ENCODE peak calls at places on chromosomes 13 and 19, in eight cellular contexts. S, I, O, T, N, V, U and Y are unnamed samples. For H3K4me1, the result is how much of the 10 kb centered on the place peaks cover.

GRCh38 chr19:48044561-48044960 is 682 bp upstream of the CABP5 start:
- DNase-seq in S (no peak), O (no peak), N (no peak), T (no peak), I (no peak), V (no peak), U (no peak), Y (no peak)

GRCh38 chr13:28671393-28671792 is 12.5 kb downstream of the POMP start:
- DNase-seq in V (no peak), I (no peak), T (no peak), N (no peak), U (no peak), O (no peak), S (no peak), Y (no peak)

GRCh38 chr13:90302113-90302512 is 1045.4 kb upstream of the MIR17HG start:
- DNase-seq in N (no peak), U (peak), S (no peak), O (no peak), T (no peak), V (no peak), I (no peak), Y (no peak)

GRCh38 chr13:77002590-77003190 is 10.8 kb downstream of the CLN5 start:
- DNase-seq in S (peak), N (peak), T (no peak), V (peak), U (no peak), I (no peak), O (peak), Y (peak)

GRCh38 chr19:7191946-7192691 is 102.1 kb downstream of the INSR start:
- DNase-seq in T (no peak), I (no peak), V (no peak), U (no peak), O (no peak), N (no peak), S (no peak), Y (no peak)

GRCh38 chr19:46390866-46391265 is 22.5 kb downstream of the CCDC8 start:
- DNase-seq in I (no peak), V (no peak), O (no peak), N (no peak), U (no peak), S (no peak), T (no peak), Y (no peak)

GRCh38 chr19:19563348-19563848 is 25.3 kb downstream of the CILP2 start:
- DNase-seq in I (no peak), O (no peak), T (no peak), U (no peak), N (no peak), S (no peak), V (no peak), Y (no peak)

GRCh38 chr13:44004881-44005280 is 125.2 kb downstream of the LACC1 start:
- DNase-seq in T (no peak), U (no peak), V (no peak), S (no peak), I (no peak), O (no peak), N (no peak), Y (no peak)

GRCh38 chr13:106182404-106182803 is 353.1 kb downstream of the EFNB2 start:
- DNase-seq in N (no peak), T (no peak), O (no peak), U (no peak), I (no peak), S (peak), V (no peak), Y (peak)

GRCh38 chr13:37868691-37869505 is 674 bp downstream of the TRPC4 start:
- DNase-seq in I (no peak), T (no peak), N (no peak), O (no peak), V (peak), S (no peak), U (no peak), Y (no peak)

GRCh38 chr13:107512551-107512950 is 702.8 kb downstream of the LIG4 start:
- DNase-seq in O (no peak), I (no peak), V (peak), S (no peak), N (no peak), U (no peak), T (no peak), Y (no peak)

GRCh38 chr19:6108721-6109633 is 1.3 kb downstream of the RFX2 start:
- DNase-seq in I (no peak), N (no peak), S (peak), O (peak), V (peak), T (no peak), U (peak), Y (no peak)

GRCh38 chr19:29683009-29683408 is 17.7 kb downstream of the PLEKHF1 start:
- DNase-seq in U (no peak), S (no peak), I (no peak), T (no peak), N (peak), V (no peak), O (no peak), Y (no peak)

DNA sequence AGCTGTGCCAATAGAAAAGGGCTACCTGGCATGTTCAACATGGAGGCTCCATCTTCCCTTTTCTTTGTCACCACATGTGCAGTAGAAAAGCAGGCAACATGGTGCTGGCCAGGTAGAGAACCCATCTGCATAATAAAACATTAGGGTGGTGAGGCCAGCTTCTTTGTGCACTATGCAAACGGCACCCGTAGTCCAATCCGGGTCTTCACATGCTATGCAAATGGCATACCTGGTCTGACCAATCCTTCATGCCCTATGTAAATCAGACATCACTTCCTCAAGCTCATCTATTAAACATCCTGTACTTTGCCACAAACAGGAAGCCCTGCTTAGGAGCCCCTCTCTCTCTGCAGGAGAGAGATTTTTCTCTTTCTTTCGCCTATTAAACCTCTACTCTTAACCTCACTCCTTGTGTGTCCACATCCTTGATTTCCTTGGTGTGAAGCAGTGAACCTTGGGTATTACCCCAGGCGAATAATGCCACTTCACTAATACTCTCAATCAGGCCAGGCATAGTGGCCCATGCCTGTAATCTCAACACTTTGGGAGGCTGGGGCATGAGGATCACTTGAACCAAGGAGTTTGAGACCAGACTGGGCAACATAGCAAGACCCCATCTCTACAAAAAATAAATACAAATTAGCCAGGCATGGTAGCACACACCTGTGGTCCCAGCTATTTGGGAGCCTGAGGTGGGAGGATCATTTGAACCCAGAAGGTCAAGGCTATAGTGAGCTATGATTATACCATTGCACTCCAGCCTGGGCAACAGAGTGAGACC is 111.3 kb upstream of the MRI1 start:
- DNase-seq in S (no peak), V (peak), I (no peak), N (no peak), O (no peak), U (no peak), T (no peak), Y (no peak)
- TF ChIP-seq REST in S (no peak), V (no peak), I (no peak), N (no peak), O (no peak), U (no peak), T (no peak), Y (no peak)

GRCh38 chr13:33380487-33381079 is 95.0 kb upstream of the STARD13 start:
- DNase-seq in S (no peak), N (peak), U (no peak), I (no peak), V (peak), O (no peak), T (no peak), Y (no peak)

GRCh38 chr13:33388254-33388998 is 102.9 kb upstream of the STARD13 start:
- DNase-seq in O (no peak), V (no peak), I (no peak), T (no peak), N (no peak), U (no peak), S (peak), Y (peak)

GRCh38 chr13:33381906-33382305 is 96.4 kb upstream of the STARD13 start:
- DNase-seq in I (no peak), T (no peak), N (no peak), U (no peak), S (no peak), V (no peak), O (no peak), Y (no peak)

GRCh38 chr13:33379597-33379996 is 94.0 kb upstream of the STARD13 start:
- DNase-seq in O (no peak), N (peak), V (peak), S (no peak), I (no peak), T (no peak), U (no peak), Y (no peak)

DNA sequence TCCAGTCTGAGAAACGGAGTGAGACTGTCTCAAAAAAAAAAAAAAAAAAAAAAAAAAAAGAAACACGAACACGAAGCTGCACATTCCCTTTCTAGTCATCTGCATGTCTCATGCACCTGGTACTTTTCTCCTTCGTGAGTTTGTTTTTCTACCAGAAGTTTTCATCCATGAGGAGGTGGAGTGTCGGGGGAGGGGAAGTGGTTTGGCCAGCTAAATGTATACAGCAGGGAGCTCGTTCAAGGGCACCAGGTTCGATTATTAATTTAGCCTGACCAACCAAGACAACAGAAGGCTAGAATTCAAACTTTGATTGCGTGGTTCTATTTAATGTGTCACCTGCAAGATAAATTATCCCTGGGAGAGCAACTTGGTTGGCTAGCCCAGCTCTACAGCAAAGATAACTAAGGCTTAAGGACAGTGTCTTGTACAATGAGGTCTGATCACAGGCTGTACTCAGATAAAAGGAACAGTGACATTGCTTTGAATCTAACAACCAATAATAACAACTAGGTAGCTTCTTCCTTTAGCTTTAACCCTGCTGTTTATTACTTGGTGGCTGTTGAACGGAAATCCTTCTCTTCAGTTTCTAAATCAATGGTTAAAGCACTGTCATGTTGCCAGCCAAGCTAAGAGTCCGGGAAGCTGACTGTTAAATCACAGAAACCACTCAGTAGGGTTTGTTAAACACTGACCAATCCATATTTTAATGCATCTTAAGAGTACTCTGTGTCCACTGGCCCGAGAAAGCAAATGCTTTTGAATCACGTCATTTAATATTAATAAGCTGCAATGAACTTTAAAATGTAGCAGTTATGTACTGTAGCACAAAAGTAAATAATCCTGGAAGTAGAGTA is 98.4 kb upstream of the STARD13 start:
- DNase-seq in O (no peak), S (no peak), I (no peak), N (no peak), V (no peak), T (no peak), U (no peak), Y (no peak)
- H3K4me1 ChIP-seq in O (under half), S (under half), I (under half), N (under half), V (under half), T (under half), U (under half), Y (under half)

GRCh38 chr19:13102666-13103584 is at the start of gene LYL1:
- DNase-seq in O (peak), I (no peak), S (peak), V (peak), T (no peak), N (peak), U (peak), Y (no peak)

GRCh38 chr19:13102416-13102665 is 317 bp downstream of the LYL1 start:
- DNase-seq in I (no peak), S (no peak), N (no peak), T (no peak), U (no peak), V (no peak), O (no peak), Y (no peak)

GRCh38 chr19:13103961-13104847 is 1.5 kb upstream of the LYL1 start:
- DNase-seq in V (peak), I (no peak), U (peak), T (no peak), N (no peak), S (no peak), O (peak), Y (no peak)

GRCh38 chr19:13103585-13103923 is 896 bp upstream of the LYL1 start:
- DNase-seq in T (no peak), N (no peak), V (no peak), U (peak), O (no peak), S (no peak), I (no peak), Y (no peak)

DNA sequence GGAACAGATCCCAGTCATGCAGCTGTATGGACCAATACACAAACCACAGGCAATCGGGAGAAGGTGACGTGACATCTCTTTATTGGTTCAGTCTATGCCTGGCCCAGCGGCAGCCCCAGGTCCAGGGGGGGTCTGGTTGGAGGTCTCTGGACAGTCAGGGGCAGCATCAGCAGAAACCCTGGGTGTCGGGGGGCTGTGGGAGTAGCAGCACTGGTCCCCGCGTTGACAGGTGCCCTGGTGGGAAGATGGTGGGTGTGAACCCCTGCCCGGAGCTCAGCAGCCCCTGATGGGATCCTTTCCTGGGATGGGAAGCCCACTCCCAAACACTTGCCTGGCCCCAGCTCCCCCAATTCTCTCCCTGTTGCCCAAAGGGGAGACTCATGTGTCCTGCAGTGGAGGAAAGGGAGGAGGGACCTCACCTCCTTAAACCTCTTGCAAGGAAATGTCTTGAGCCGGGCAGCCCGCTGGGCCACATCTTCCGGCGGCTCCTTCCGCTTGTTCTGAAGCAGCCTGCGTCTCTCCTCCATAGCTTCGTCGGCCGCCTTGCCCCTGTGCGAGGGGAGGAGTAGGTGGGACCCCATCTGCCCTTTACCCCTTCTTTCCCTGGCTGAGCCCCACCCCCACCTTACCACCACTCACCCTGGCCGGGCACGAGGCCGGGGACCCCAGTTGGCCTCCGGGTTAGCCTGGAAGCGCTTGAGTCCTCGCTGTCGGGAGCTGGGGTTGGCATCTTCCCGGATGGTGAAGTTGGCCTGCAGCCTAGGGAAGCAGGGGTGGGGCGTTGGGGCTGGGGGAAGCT is 2.4 kb upstream of the LYL1 start:
- DNase-seq in I (no peak), T (no peak), O (no peak), V (no peak), S (no peak), N (no peak), U (no peak), Y (no peak)
- TF ChIP-seq REST in I (no peak), T (no peak), O (no peak), V (no peak), S (no peak), N (no peak), U (no peak), Y (no peak)

GRCh38 chr19:3058009-3058820 is 4.1 kb downstream of the TLE5 start:
- DNase-seq in O (no peak), I (no peak), T (no peak), V (no peak), S (no peak), U (no peak), N (no peak), Y (no peak)
- H3K4me1 ChIP-seq in O (under half), I (under half), T (under half), V (under half), S (half or more), U (under half), N (under half), Y (under half)

DNA sequence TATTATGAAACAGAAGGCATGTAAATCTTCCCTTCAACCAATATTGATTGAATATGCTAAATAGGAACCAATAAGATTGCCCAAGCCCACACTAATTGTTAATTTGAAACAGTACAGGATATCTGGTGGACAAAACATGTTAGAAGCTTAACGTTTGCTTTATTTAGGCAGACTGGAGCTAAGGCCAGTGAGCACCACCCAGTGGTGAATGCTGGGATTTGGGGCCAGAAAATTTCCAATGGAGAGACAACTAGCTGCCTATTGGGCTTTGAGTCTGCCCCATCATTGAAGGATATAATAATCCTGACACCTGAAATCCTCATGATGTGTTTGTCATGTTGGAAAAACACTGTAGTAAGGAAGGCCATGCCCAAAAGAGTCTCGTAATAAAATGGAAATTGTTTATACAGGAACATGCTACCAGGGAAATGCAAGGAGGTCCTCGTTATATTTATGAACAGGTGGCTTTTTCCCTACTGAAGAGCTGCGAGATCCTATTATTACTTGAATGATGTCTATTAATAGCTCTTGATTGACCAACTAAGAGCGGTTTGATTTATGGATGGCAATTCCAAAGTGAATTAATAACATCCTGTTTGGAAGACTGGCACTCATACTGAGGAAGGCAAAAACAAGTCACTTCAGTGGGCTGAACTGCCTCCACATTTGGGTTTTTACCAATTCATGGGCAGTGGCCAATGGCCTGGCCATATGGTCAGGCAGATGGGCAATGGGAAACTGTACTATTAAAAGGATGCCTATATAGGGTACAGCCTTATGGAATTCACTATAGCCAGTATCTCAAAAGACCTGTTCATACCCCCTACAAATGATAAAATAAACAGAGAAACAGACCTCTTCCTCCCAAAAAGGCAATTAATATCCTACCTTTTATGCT is 8.7 kb downstream of the SIGLECL1 start:
- DNase-seq in O (peak), N (peak), V (peak), I (peak), U (peak), S (peak), T (peak), Y (peak)
- TF ChIP-seq REST in O (no peak), N (no peak), V (no peak), I (no peak), U (no peak), S (no peak), T (no peak), Y (no peak)

GRCh38 chr19:38667552-38668205 is 20.2 kb downstream of the ACTN4 start:
- DNase-seq in U (no peak), V (no peak), I (no peak), O (no peak), S (no peak), T (no peak), N (no peak), Y (no peak)
- H3K4me1 ChIP-seq in U (half or more), V (half or more), I (half or more), O (half or more), S (half or more), T (half or more), N (half or more), Y (half or more)

GRCh38 chr19:58277748-58278147 is 1.0 kb upstream of the ZNF8 start:
- DNase-seq in N (no peak), I (no peak), S (no peak), T (no peak), U (no peak), V (no peak), O (no peak), Y (no peak)

GRCh38 chr19:58278156-58279041 is at the start of gene ZNF8:
- DNase-seq in O (peak), I (peak), T (peak), S (peak), V (peak), N (peak), U (peak), Y (peak)

GRCh38 chr19:58277197-58277596 is 1.6 kb upstream of the ZNF8 start:
- DNase-seq in V (no peak), N (no peak), I (no peak), T (no peak), O (no peak), U (no peak), S (no peak), Y (no peak)

GRCh38 chr19:58279925-58280316 is 1.2 kb downstream of the ZNF8 start:
- DNase-seq in S (no peak), U (no peak), V (no peak), T (no peak), I (no peak), N (no peak), O (no peak), Y (no peak)

GRCh38 chr19:58279042-58279924 is 528 bp downstream of the ZNF8 start:
- DNase-seq in I (no peak), S (peak), T (no peak), V (peak), N (peak), U (peak), O (peak), Y (no peak)
- TF ChIP-seq REST in I (no peak), S (no peak), T (peak), V (no peak), N (peak), U (peak), O (no peak), Y (no peak)

GRCh38 chr13:39893808-39894207 is 238.3 kb downstream of the COG6 start:
- DNase-seq in T (no peak), S (no peak), I (no peak), N (no peak), U (no peak), V (no peak), O (no peak), Y (no peak)
- H3K4me1 ChIP-seq in T (under half), S (under half), I (under half), N (under half), U (under half), V (under half), O (under half), Y (under half)